ENCODE peak calls at places on chromosomes 6 and 20, in seven cellular contexts. O is colonic mucosa, X is kidney epithelial cell, E is sigmoid colon, M is aorta, B is GM12864, Q is cardiac fibroblast. H is an unnamed sample.

GRCh38 chr6:7542065-7542877 is 800 bp downstream of the DSP start:
- DNase-seq in O (peak), X (no peak), E (no peak), M (peak), B (no peak), Q (no peak), H (no peak)

GRCh38 chr20:46011631-46012482 is 3.1 kb downstream of the MMP9 start:
- DNase-seq in O (peak), X (no peak), E (peak), M (peak), B (no peak), Q (peak), H (no peak)

GRCh38 chr6:113690255-113690956 is 166.7 kb upstream of the MARCKS start:
- DNase-seq in O (no peak), X (peak), E (no peak), M (no peak), B (no peak), Q (peak), H (no peak)

GRCh38 chr6:28537065-28537464 is 11.4 kb downstream of the GPX5 start:
- DNase-seq in O (no peak), X (no peak), E (no peak), M (no peak), B (no peak), Q (peak), H (no peak)

GRCh38 chr20:25216199-25216945 is 20.9 kb downstream of the ENTPD6 start:
- DNase-seq in O (no peak), X (no peak), E (no peak), M (no peak), B (no peak), Q (no peak), H (no peak)

GRCh38 chr6:127841811-127842210 is 59.0 kb downstream of the THEMIS start:
- DNase-seq in O (no peak), X (no peak), E (no peak), M (no peak), B (no peak), Q (no peak), H (no peak)

GRCh38 chr6:61210549-61210948 is 1075.5 kb downstream of the KHDRBS2 start:
- DNase-seq in O (no peak), X (no peak), E (no peak), M (no peak), B (no peak), Q (peak), H (no peak)

GRCh38 chr20:2799688-2800589 is 488 bp downstream of the CPXM1 start:
- DNase-seq in O (no peak), X (no peak), E (no peak), M (peak), B (no peak), Q (no peak), H (no peak)

GRCh38 chr20:57450931-57451330 is 59.7 kb downstream of the RBM38 start:
- DNase-seq in O (no peak), X (no peak), E (no peak), M (no peak), B (no peak), Q (no peak), H (no peak)

GRCh38 chr6:166627875-166628849 is 1.1 kb upstream of the RPS6KA2 start:
- DNase-seq in O (peak), X (no peak), E (peak), M (peak), B (no peak), Q (peak), H (no peak)

GRCh38 chr6:108768792-108769524 is 79.3 kb upstream of the ARMC2 start:
- DNase-seq in O (no peak), X (no peak), E (no peak), M (no peak), B (no peak), Q (no peak), H (no peak)

GRCh38 chr6:30357678-30358339 is 12.9 kb downstream of the RPP21 start:
- DNase-seq in O (peak), X (peak), E (peak), M (peak), B (no peak), Q (peak), H (peak)

GRCh38 chr20:58712116-58712822 is 19.7 kb downstream of the NPEPL1 start:
- DNase-seq in O (peak), X (no peak), E (peak), M (peak), B (no peak), Q (no peak), H (no peak)

GRCh38 chr6:111524735-111525134 is 41.7 kb upstream of the REV3L start:
- DNase-seq in O (no peak), X (no peak), E (no peak), M (no peak), B (no peak), Q (no peak), H (no peak)

GRCh38 chr6:104995989-104996617 is 39.2 kb downstream of the LIN28B start:
- DNase-seq in O (no peak), X (no peak), E (peak), M (no peak), B (no peak), Q (peak), H (no peak)

GRCh38 chr6:13268914-13269532 is 59.3 kb downstream of the TBC1D7 start:
- DNase-seq in O (no peak), X (no peak), E (no peak), M (no peak), B (no peak), Q (peak), H (no peak)

GRCh38 chr6:63458480-63459115 is 113.7 kb upstream of the LOC128125822 start:
- DNase-seq in O (no peak), X (no peak), E (no peak), M (no peak), B (no peak), Q (no peak), H (no peak)

GRCh38 chr6:74574794-74575193 is 631.1 kb downstream of the COL12A1 start:
- DNase-seq in O (no peak), X (no peak), E (no peak), M (no peak), B (no peak), Q (peak), H (no peak)

GRCh38 chr20:22180244-22180643 is 404.1 kb downstream of the FOXA2 start:
- DNase-seq in O (no peak), X (no peak), E (no peak), M (no peak), B (no peak), Q (no peak), H (no peak)

GRCh38 chr20:37775200-37775599 is 81.4 kb downstream of the CTNNBL1 start:
- DNase-seq in O (no peak), X (no peak), E (no peak), M (no peak), B (no peak), Q (no peak), H (no peak)

GRCh38 chr20:35739294-35740163 is 2.5 kb downstream of the RBM39 start:
- DNase-seq in O (no peak), X (no peak), E (no peak), M (no peak), B (no peak), Q (peak), H (no peak)

GRCh38 chr6:96410467-96410866 is 111.1 kb upstream of the UFL1 start:
- DNase-seq in O (no peak), X (no peak), E (no peak), M (no peak), B (no peak), Q (no peak), H (no peak)

GRCh38 chr20:5772704-5773103 is 22.5 kb downstream of the SHLD1 start:
- DNase-seq in O (no peak), X (no peak), E (no peak), M (no peak), B (no peak), Q (no peak), H (no peak)

GRCh38 chr6:107965746-107966145 is 7.7 kb upstream of the SEC63 start:
- DNase-seq in O (no peak), X (no peak), E (no peak), M (no peak), B (no peak), Q (peak), H (no peak)

GRCh38 chr6:9456241-9456658 is 958.6 kb downstream of the TFAP2A start:
- DNase-seq in O (no peak), X (no peak), E (no peak), M (no peak), B (no peak), Q (no peak), H (no peak)

GRCh38 chr6:145310116-145310515 is 425.2 kb downstream of the EPM2A start:
- DNase-seq in O (no peak), X (no peak), E (no peak), M (no peak), B (no peak), Q (peak), H (no peak)

GRCh38 chr6:42545226-42545773 is 18.5 kb upstream of the UBR2 start:
- DNase-seq in O (no peak), X (no peak), E (no peak), M (no peak), B (no peak), Q (no peak), H (no peak)

GRCh38 chr6:17962436-17963031 is 24.9 kb downstream of the KIF13A start:
- DNase-seq in O (peak), X (peak), E (peak), M (no peak), B (no peak), Q (peak), H (no peak)

GRCh38 chr6:167731731-167732422 is 94.8 kb upstream of the AFDN start:
- DNase-seq in O (no peak), X (no peak), E (peak), M (no peak), B (no peak), Q (no peak), H (no peak)

GRCh38 chr20:31674895-31675827 is 37.4 kb downstream of the COX4I2 start:
- DNase-seq in O (peak), X (no peak), E (peak), M (peak), B (no peak), Q (peak), H (peak)

GRCh38 chr6:169966312-169967181 is 215.1 kb downstream of the ERMARD start:
- DNase-seq in O (peak), X (no peak), E (peak), M (peak), B (no peak), Q (no peak), H (no peak)

GRCh38 chr6:20873425-20874190 is 339.4 kb downstream of the CDKAL1 start:
- DNase-seq in O (no peak), X (no peak), E (no peak), M (no peak), B (no peak), Q (peak), H (no peak)

GRCh38 chr6:125863023-125863422 is 72.3 kb downstream of the NCOA7 start:
- DNase-seq in O (no peak), X (no peak), E (no peak), M (no peak), B (no peak), Q (no peak), H (no peak)

GRCh38 chr20:34705383-34706021 is 1.4 kb downstream of the TP53INP2 start:
- DNase-seq in O (peak), X (no peak), E (no peak), M (no peak), B (no peak), Q (peak), H (no peak)

GRCh38 chr20:46835418-46835817 is 59.2 kb upstream of the EYA2 start:
- DNase-seq in O (no peak), X (no peak), E (no peak), M (no peak), B (no peak), Q (peak), H (no peak)

GRCh38 chr6:154930490-154930889 is 64.6 kb upstream of the TIAM2 start:
- DNase-seq in O (no peak), X (no peak), E (no peak), M (no peak), B (no peak), Q (no peak), H (no peak)

GRCh38 chr6:5478380-5478779 is 217.1 kb downstream of the FARS2 start:
- DNase-seq in O (no peak), X (no peak), E (no peak), M (no peak), B (no peak), Q (no peak), H (no peak)

DNA sequence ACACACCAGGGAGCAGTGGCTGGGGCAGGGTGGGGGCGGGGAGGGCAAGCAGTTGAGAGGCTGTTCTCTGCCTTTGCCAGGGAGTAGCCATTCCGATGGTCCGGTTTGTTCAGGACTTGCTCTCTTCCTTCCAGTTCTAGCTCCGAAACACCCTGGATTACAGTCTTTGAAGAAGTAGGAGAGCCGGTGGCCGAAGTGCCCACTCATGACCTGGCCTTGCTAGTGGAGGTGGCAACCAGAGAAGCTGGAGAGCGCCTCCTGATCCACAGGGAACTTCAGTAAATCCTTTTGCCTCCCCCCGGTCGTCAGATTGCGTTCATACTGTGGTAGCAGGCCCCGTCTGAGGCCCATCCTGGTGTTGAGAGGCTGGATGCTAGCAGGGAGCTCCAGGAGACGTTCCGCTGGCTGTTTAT is 92.8 kb downstream of the ARID1B start:
- DNase-seq in O (no peak), X (no peak), E (no peak), M (no peak), B (no peak), Q (no peak), H (no peak)
- H3K4me3 ChIP-seq in O (no peak), X (no peak), E (no peak), M (no peak), B (no peak), Q (no peak), H (no peak)

GRCh38 chr6:41055149-41055548 is 2.1 kb downstream of the APOBEC2 start:
- DNase-seq in O (no peak), X (no peak), E (no peak), M (no peak), B (no peak), Q (no peak), H (no peak)
- H3K4me3 ChIP-seq in O (no peak), X (no peak), E (no peak), M (no peak), B (no peak), Q (no peak), H (no peak)

GRCh38 chr20:64039293-64040160 is 3.5 kb downstream of the C20orf204 start:
- DNase-seq in O (no peak), X (no peak), E (no peak), M (no peak), B (no peak), Q (no peak), H (no peak)
- H3K4me3 ChIP-seq in O (peak), X (peak), E (peak), M (no peak), B (peak), Q (peak), H (peak)

GRCh38 chr6:142942805-142943227 is 2.2 kb downstream of the HIVEP2 start:
- DNase-seq in O (no peak), X (no peak), E (no peak), M (no peak), B (peak), Q (peak), H (no peak)
- H3K4me3 ChIP-seq in O (no peak), X (no peak), E (no peak), M (no peak), B (no peak), Q (no peak), H (peak)

GRCh38 chr20:9506964-9507369 is 7.4 kb upstream of the LAMP5 start:
- DNase-seq in O (no peak), X (no peak), E (no peak), M (peak), B (no peak), Q (no peak), H (no peak)

GRCh38 chr20:9500121-9500911 is 14.1 kb upstream of the LAMP5 start:
- DNase-seq in O (no peak), X (no peak), E (no peak), M (no peak), B (no peak), Q (no peak), H (no peak)

GRCh38 chr20:9506337-9506821 is 8.0 kb upstream of the LAMP5 start:
- DNase-seq in O (no peak), X (no peak), E (no peak), M (no peak), B (no peak), Q (no peak), H (no peak)

GRCh38 chr20:9501473-9501872 is 12.9 kb upstream of the LAMP5 start:
- DNase-seq in O (no peak), X (no peak), E (no peak), M (no peak), B (no peak), Q (no peak), H (no peak)

DNA sequence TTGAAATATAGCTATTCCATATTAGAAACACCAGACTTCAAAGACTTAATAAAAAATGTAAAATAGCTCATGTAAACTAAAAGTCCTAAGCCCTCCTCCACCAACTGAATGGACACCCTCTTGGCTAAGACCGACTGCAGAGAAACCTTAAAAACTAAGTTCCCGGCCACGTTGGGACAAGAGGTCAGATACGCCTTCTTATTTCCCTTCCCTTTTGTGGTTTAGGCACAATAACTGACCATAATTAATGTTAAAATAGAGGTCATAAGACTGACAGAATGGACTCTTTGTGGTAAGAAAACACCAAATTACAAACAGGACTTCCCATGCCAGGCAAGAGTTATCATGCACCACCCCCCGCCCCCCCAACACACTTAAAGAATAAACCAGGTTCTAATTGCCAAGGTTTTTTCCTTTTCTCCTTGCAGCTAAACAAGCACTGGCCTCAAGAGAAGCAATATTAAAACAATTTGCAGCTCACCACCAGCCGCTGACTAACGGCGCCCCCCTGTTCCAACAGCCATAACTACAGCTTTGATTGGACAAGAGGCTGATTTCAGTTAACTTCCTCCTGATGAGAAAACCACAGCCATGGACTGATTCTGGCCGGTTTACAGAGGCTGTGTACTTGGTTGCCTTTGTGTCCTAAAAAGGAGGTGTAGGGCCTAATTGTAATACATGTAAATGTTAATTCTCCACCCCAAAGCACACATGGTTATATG is 10.7 kb upstream of the LAMP5 start:
- DNase-seq in O (no peak), X (no peak), E (no peak), M (no peak), B (no peak), Q (no peak), H (no peak)
- H3K4me3 ChIP-seq in O (no peak), X (no peak), E (no peak), M (no peak), B (no peak), Q (no peak), H (no peak)

DNA sequence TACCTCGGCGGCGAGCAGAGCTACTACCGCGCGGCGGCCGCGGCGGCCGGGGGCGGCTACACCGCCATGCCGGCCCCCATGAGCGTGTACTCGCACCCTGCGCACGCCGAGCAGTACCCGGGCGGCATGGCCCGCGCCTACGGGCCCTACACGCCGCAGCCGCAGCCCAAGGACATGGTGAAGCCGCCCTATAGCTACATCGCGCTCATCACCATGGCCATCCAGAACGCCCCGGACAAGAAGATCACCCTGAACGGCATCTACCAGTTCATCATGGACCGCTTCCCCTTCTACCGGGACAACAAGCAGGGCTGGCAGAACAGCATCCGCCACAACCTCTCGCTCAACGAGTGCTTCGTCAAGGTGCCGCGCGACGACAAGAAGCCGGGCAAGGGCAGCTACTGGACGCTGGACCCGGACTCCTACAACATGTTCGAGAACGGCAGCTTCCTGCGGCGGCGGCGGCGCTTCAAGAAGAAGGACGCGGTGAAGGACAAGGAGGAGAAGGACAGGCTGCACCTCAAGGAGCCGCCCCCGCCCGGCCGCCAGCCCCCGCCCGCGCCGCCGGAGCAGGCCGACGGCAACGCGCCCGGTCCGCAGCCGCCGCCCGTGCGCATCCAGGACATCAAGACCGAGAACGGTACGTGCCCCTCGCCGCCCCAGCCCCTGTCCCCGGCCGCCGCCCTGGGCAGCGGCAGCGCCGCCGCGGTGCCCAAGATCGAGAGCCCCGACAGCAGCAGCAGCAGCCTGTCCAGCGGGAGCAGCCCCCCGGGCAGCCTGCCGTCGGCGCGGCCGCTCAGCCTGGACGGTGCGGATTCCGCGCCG is 994 bp downstream of the FOXC1 start:
- DNase-seq in O (no peak), X (no peak), E (peak), M (peak), B (no peak), Q (peak), H (no peak)
- H3K4me3 ChIP-seq in O (peak), X (peak), E (peak), M (peak), B (peak), Q (peak), H (no peak)

H was measured in CD8-positive, alpha-beta memory T cell.